ENCODE peak calls at places on chromosome 6, in five cellular contexts. One of them, this sample, is unnamed.

GRCh38 chr6:106692112-106692822 is 62.9 kb downstream of the QRSL1 start:
- DNase-seq in GM12891: no peak
- DNase-seq in GM23338: peak
- DNase-seq in vagina: no peak
- DNase-seq in K562: no peak
- DNase-seq in this sample: no peak

GRCh38 chr6:134619789-134620188 is 301.9 kb upstream of the SGK1 start:
- DNase-seq in K562: no peak
- DNase-seq in GM12891: no peak
- DNase-seq in GM23338: no peak
- DNase-seq in vagina: no peak
- DNase-seq in this sample: no peak

GRCh38 chr6:170063431-170063830 is 227.4 kb downstream of the DLL1 start:
- DNase-seq in K562: no peak
- DNase-seq in GM12891: no peak
- DNase-seq in vagina: no peak
- DNase-seq in GM23338: no peak
- DNase-seq in this sample: peak

GRCh38 chr6:125791820-125792165 is 1.0 kb downstream of the NCOA7 start:
- DNase-seq in GM12891: no peak
- DNase-seq in GM23338: no peak
- DNase-seq in vagina: no peak
- DNase-seq in K562: no peak
- DNase-seq in this sample: no peak

GRCh38 chr6:144882425-144882824 is 597.3 kb downstream of the UTRN start:
- DNase-seq in GM12891: no peak
- DNase-seq in GM23338: no peak
- DNase-seq in K562: no peak
- DNase-seq in vagina: no peak
- DNase-seq in this sample: no peak

GRCh38 chr6:22756365-22756764 is 187.0 kb downstream of the HDGFL1 start:
- DNase-seq in GM12891: no peak
- DNase-seq in GM23338: no peak
- DNase-seq in K562: no peak
- DNase-seq in vagina: no peak
- DNase-seq in this sample: no peak

GRCh38 chr6:87909849-87910248 is 137.8 kb upstream of the SPACA1 start:
- DNase-seq in GM12891: no peak
- DNase-seq in vagina: no peak
- DNase-seq in GM23338: no peak
- DNase-seq in K562: no peak
- DNase-seq in this sample: no peak

GRCh38 chr6:22247916-22248482 is 48.8 kb downstream of the PRL start:
- DNase-seq in GM23338: no peak
- DNase-seq in GM12891: no peak
- DNase-seq in vagina: no peak
- DNase-seq in K562: no peak
- DNase-seq in this sample: no peak

GRCh38 chr6:1841131-1841530 is 231.4 kb downstream of the FOXC1 start:
- DNase-seq in GM23338: no peak
- DNase-seq in K562: no peak
- DNase-seq in vagina: no peak
- DNase-seq in GM12891: no peak
- DNase-seq in this sample: no peak

GRCh38 chr6:36984581-36985383 is 1.2 kb downstream of the MTCH1 start:
- DNase-seq in GM23338: peak
- DNase-seq in K562: peak
- DNase-seq in GM12891: no peak
- DNase-seq in vagina: no peak
- DNase-seq in this sample: no peak

GRCh38 chr6:44339763-44340625 is 2.5 kb upstream of the SPATS1 start:
- DNase-seq in K562: no peak
- DNase-seq in GM23338: no peak
- DNase-seq in GM12891: no peak
- DNase-seq in vagina: no peak
- DNase-seq in this sample: no peak

GRCh38 chr6:35804996-35805736 is at the start of gene LHFPL5:
- DNase-seq in vagina: no peak
- DNase-seq in K562: peak
- DNase-seq in GM23338: peak
- DNase-seq in GM12891: peak
- DNase-seq in this sample: peak

GRCh38 chr6:160767019-160767646 is 65.1 kb downstream of the PLG start:
- DNase-seq in GM12891: peak
- DNase-seq in vagina: no peak
- DNase-seq in GM23338: peak
- DNase-seq in K562: peak
- DNase-seq in this sample: peak

GRCh38 chr6:28651161-28651560 is 125.5 kb downstream of the GPX5 start:
- DNase-seq in GM12891: no peak
- DNase-seq in K562: no peak
- DNase-seq in vagina: no peak
- DNase-seq in GM23338: no peak
- DNase-seq in this sample: no peak

GRCh38 chr6:28643017-28643740 is 117.5 kb downstream of the GPX5 start:
- DNase-seq in K562: peak
- DNase-seq in vagina: no peak
- DNase-seq in GM12891: no peak
- DNase-seq in GM23338: peak
- DNase-seq in this sample: no peak

GRCh38 chr6:28648878-28649375 is 123.2 kb downstream of the GPX5 start:
- DNase-seq in GM23338: peak
- DNase-seq in GM12891: no peak
- DNase-seq in vagina: no peak
- DNase-seq in K562: no peak
- DNase-seq in this sample: no peak

GRCh38 chr6:28646650-28647049 is 121.0 kb downstream of the GPX5 start:
- DNase-seq in K562: no peak
- DNase-seq in GM23338: no peak
- DNase-seq in GM12891: no peak
- DNase-seq in vagina: no peak
- DNase-seq in this sample: no peak

DNA sequence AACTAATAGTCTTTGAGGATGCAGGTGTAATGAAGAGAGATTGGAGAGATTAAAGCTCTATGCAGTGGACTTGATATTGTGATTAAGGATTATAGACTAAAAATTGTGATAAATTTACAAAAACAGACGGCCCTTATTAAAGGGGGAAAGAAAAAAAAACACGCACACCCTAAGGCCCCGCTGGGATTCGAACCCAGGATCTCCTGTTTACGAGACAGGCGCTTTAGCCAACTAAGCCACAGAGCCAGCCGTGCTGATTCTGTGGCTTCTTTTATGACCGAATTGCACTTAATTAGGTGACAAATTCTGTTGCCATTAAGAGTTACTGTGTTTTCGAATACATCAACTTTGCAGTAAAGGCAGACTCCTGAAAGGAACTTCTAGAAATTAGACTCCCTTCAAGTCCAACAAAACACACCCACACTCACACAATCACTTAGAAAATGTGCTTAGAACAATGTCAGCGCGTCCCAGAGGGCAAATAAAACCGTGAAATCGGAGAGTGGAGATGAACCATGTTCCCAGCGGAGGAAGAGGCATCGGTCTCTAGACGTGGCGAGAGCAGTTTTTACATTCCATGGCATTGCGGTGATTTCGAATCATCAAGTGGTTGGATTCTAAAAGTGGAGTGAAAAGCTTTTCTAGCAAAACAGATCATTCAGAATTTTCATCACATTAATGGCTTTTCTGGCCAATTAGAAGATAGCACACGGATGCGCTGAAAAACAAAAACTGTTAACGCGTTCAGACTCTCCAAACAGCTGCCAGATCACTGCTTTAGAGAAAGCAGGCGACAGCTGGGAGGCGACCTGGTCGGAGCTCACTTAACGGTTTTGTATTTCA is 122.6 kb downstream of the GPX5 start:
- DNase-seq in GM23338: peak
- DNase-seq in K562: peak
- DNase-seq in GM12891: no peak
- DNase-seq in vagina: no peak
- DNase-seq in this sample: no peak
- TF ChIP-seq POLR2AphosphoS5 in GM23338: no peak
- TF ChIP-seq POLR2AphosphoS5 in K562: peak
- TF ChIP-seq POLR2AphosphoS5 in GM12891: no peak
- TF ChIP-seq POLR2AphosphoS5 in vagina: no peak
- TF ChIP-seq POLR2AphosphoS5 in this sample: no peak

GRCh38 chr6:149079911-149080501 is 237.5 kb upstream of the TAB2 start:
- DNase-seq in GM23338: no peak
- DNase-seq in GM12891: no peak
- DNase-seq in vagina: no peak
- DNase-seq in K562: no peak
- DNase-seq in this sample: no peak
- TF ChIP-seq POLR2AphosphoS5 in GM23338: no peak
- TF ChIP-seq POLR2AphosphoS5 in GM12891: no peak
- TF ChIP-seq POLR2AphosphoS5 in vagina: peak
- TF ChIP-seq POLR2AphosphoS5 in K562: no peak
- TF ChIP-seq POLR2AphosphoS5 in this sample: no peak

GRCh38 chr6:26175428-26176181 is 88.4 kb downstream of the HFE start:
- DNase-seq in K562: peak
- DNase-seq in GM23338: peak
- DNase-seq in GM12891: no peak
- DNase-seq in vagina: no peak
- DNase-seq in this sample: no peak
- TF ChIP-seq POLR2AphosphoS5 in K562: no peak
- TF ChIP-seq POLR2AphosphoS5 in GM23338: no peak
- TF ChIP-seq POLR2AphosphoS5 in GM12891: no peak
- TF ChIP-seq POLR2AphosphoS5 in vagina: no peak
- TF ChIP-seq POLR2AphosphoS5 in this sample: no peak

GRCh38 chr6:158043586-158044524 is 62.2 kb downstream of the SYNJ2 start:
- DNase-seq in GM23338: no peak
- DNase-seq in GM12891: no peak
- DNase-seq in K562: no peak
- DNase-seq in vagina: no peak
- DNase-seq in this sample: no peak
- TF ChIP-seq POLR2AphosphoS5 in GM23338: no peak
- TF ChIP-seq POLR2AphosphoS5 in GM12891: no peak
- TF ChIP-seq POLR2AphosphoS5 in K562: no peak
- TF ChIP-seq POLR2AphosphoS5 in vagina: no peak
- TF ChIP-seq POLR2AphosphoS5 in this sample: no peak

DNA sequence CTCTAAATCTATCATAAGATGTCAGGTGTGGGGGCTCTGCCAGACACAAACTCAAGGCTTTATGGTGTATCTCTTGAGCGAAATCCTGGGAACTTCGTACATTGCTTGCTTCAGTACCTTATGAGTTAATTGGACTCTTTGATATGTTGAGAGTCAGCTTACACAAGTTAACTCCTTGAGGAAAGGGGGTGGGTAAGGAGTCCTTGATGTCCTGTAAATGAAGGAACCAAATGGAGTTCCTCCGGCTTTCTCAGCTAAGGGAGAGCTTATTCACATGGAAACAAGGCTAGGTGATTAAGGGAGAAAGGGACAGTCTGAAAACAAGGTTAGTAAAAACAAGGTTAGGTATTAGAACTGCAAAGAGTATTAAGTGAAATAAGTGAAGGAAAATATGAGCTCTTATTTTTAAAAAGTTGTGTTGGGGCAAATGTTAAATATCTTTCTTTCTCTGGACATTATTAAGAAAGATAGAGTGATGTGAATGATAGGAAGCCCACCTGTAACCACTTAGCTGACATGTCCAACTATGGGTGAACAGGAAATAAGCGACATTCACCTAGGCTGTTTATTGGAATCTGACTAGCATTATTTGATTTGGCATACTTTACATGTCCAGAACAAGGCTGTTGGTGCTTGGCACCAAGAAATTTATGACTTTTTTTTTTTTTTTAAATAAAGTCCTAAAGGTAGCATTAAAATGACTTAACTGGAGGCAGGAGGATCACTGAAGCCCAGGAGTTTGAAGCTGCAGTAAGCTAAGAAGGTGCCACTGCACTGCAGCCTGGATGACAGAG is 26.5 kb downstream of the GTF2H5 start:
- DNase-seq in K562: no peak
- DNase-seq in GM23338: peak
- DNase-seq in vagina: no peak
- DNase-seq in GM12891: no peak
- DNase-seq in this sample: no peak
- TF ChIP-seq POLR2AphosphoS5 in K562: no peak
- TF ChIP-seq POLR2AphosphoS5 in GM23338: no peak
- TF ChIP-seq POLR2AphosphoS5 in vagina: no peak
- TF ChIP-seq POLR2AphosphoS5 in GM12891: no peak
- TF ChIP-seq POLR2AphosphoS5 in this sample: no peak

DNA sequence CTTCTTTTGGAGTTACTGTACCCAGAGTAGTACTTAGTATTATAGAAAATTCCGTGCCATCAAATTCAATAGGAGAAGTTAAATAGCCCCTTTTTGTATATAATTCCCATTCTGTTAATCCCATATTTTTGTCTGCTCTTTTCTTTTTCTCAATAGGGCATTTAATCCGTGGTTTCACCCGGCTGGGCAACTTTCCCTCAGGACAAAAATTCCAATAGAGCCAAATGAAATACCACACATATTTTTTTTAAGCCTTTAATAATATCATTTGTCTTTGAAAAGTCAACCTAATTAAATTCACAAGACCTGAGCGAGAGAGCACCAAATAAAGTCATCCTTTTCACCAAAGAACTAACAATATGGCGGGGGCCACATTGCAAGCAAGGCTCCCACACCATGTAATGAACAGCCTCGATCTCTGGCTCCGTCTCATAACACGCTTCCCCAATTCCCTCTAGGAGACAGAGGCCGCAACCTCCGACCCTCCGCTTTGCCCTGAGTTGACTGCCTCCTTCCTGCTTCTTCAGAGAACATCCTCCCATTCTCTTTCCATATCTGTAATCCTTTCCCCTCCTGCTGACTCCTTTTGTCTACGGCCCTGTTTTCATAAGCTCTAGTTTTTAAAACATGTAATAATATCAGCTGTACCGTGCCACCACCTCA is 13.6 kb downstream of the NHSL1 start:
- DNase-seq in GM23338: peak
- DNase-seq in K562: no peak
- DNase-seq in GM12891: no peak
- DNase-seq in vagina: no peak
- DNase-seq in this sample: no peak
- TF ChIP-seq POLR2AphosphoS5 in GM23338: no peak
- TF ChIP-seq POLR2AphosphoS5 in K562: no peak
- TF ChIP-seq POLR2AphosphoS5 in GM12891: no peak
- TF ChIP-seq POLR2AphosphoS5 in vagina: no peak
- TF ChIP-seq POLR2AphosphoS5 in this sample: no peak

GRCh38 chr6:20605061-20605460 is 70.8 kb downstream of the CDKAL1 start:
- DNase-seq in K562: no peak
- DNase-seq in vagina: no peak
- DNase-seq in GM23338: no peak
- DNase-seq in GM12891: no peak
- DNase-seq in this sample: no peak

GRCh38 chr6:20600831-20601230 is 66.6 kb downstream of the CDKAL1 start:
- DNase-seq in GM12891: no peak
- DNase-seq in vagina: no peak
- DNase-seq in GM23338: no peak
- DNase-seq in K562: no peak
- DNase-seq in this sample: no peak

GRCh38 chr6:20604159-20604558 is 69.9 kb downstream of the CDKAL1 start:
- DNase-seq in vagina: no peak
- DNase-seq in GM12891: no peak
- DNase-seq in K562: peak
- DNase-seq in GM23338: no peak
- DNase-seq in this sample: no peak

GRCh38 chr6:20599302-20600051 is 65.2 kb downstream of the CDKAL1 start:
- DNase-seq in GM12891: no peak
- DNase-seq in vagina: no peak
- DNase-seq in GM23338: no peak
- DNase-seq in K562: no peak
- DNase-seq in this sample: no peak
- TF ChIP-seq POLR2AphosphoS5 in GM12891: no peak
- TF ChIP-seq POLR2AphosphoS5 in vagina: no peak
- TF ChIP-seq POLR2AphosphoS5 in GM23338: no peak
- TF ChIP-seq POLR2AphosphoS5 in K562: no peak
- TF ChIP-seq POLR2AphosphoS5 in this sample: no peak